ENCODE peak calls at places on chromosomes 12 and 14, in five cellular contexts. One of them, this sample, is unnamed.

GRCh38 chr14:30550335-30550734 is 8.6 kb upstream of the G2E3 start:
- DNase-seq in astrocyte of the spinal cord: peak; percentile 57
- DNase-seq in ascending aorta: no peak
- DNase-seq in WTC11: no peak
- DNase-seq in esophagus squamous epithelium: no peak
- DNase-seq in this sample: no peak

GRCh38 chr12:3698218-3698974 is 54.5 kb downstream of the CRACR2A start:
- DNase-seq in WTC11: no peak
- DNase-seq in esophagus squamous epithelium: no peak
- DNase-seq in astrocyte of the spinal cord: peak; percentile 92
- DNase-seq in ascending aorta: no peak
- DNase-seq in this sample: no peak

GRCh38 chr12:13100882-13101769 is 2.3 kb downstream of the GSG1 start:
- DNase-seq in WTC11: peak; percentile 87
- DNase-seq in esophagus squamous epithelium: peak; percentile 57
- DNase-seq in astrocyte of the spinal cord: peak; percentile 94
- DNase-seq in ascending aorta: peak; percentile 90
- DNase-seq in this sample: no peak

GRCh38 chr12:55755246-55755645 is 12.3 kb downstream of the GDF11 start:
- DNase-seq in ascending aorta: no peak
- DNase-seq in esophagus squamous epithelium: no peak
- DNase-seq in WTC11: no peak
- DNase-seq in astrocyte of the spinal cord: no peak
- DNase-seq in this sample: no peak

GRCh38 chr12:27821259-27821973 is 41.4 kb upstream of the MANSC4 start:
- DNase-seq in esophagus squamous epithelium: no peak
- DNase-seq in ascending aorta: no peak
- DNase-seq in WTC11: peak; percentile 44
- DNase-seq in astrocyte of the spinal cord: peak; percentile 90
- DNase-seq in this sample: peak; percentile 42

GRCh38 chr12:91874086-91874865 is 271.4 kb downstream of the BTG1 start:
- DNase-seq in esophagus squamous epithelium: no peak
- DNase-seq in ascending aorta: no peak
- DNase-seq in WTC11: no peak
- DNase-seq in astrocyte of the spinal cord: no peak
- DNase-seq in this sample: no peak

GRCh38 chr12:104605685-104606084 is 148.9 kb downstream of the CHST11 start:
- DNase-seq in esophagus squamous epithelium: no peak
- DNase-seq in astrocyte of the spinal cord: no peak
- DNase-seq in ascending aorta: peak; percentile 64
- DNase-seq in WTC11: peak; percentile 17
- DNase-seq in this sample: no peak

GRCh38 chr12:100247765-100248164 is 19.1 kb downstream of the DEPDC4 start:
- DNase-seq in ascending aorta: no peak
- DNase-seq in WTC11: no peak
- DNase-seq in astrocyte of the spinal cord: no peak
- DNase-seq in esophagus squamous epithelium: no peak
- DNase-seq in this sample: no peak

GRCh38 chr12:104279164-104279563 is 24.4 kb upstream of the EID3 start:
- DNase-seq in esophagus squamous epithelium: no peak
- DNase-seq in WTC11: no peak
- DNase-seq in astrocyte of the spinal cord: no peak
- DNase-seq in ascending aorta: no peak
- DNase-seq in this sample: no peak

GRCh38 chr12:9798008-9798619 is 29.2 kb upstream of the KLRF1 start:
- DNase-seq in ascending aorta: no peak
- DNase-seq in esophagus squamous epithelium: peak; percentile 5
- DNase-seq in WTC11: peak; percentile 63
- DNase-seq in astrocyte of the spinal cord: peak; percentile 60
- DNase-seq in this sample: peak; percentile 51

GRCh38 chr14:69350892-69351291 is 47.2 kb downstream of the ERH start:
- DNase-seq in WTC11: no peak
- DNase-seq in astrocyte of the spinal cord: no peak
- DNase-seq in ascending aorta: no peak
- DNase-seq in esophagus squamous epithelium: no peak
- DNase-seq in this sample: no peak

GRCh38 chr12:120515496-120515895 is 13.5 kb downstream of the COQ5 start:
- DNase-seq in esophagus squamous epithelium: no peak
- DNase-seq in WTC11: no peak
- DNase-seq in ascending aorta: no peak
- DNase-seq in astrocyte of the spinal cord: no peak
- DNase-seq in this sample: no peak

DNA sequence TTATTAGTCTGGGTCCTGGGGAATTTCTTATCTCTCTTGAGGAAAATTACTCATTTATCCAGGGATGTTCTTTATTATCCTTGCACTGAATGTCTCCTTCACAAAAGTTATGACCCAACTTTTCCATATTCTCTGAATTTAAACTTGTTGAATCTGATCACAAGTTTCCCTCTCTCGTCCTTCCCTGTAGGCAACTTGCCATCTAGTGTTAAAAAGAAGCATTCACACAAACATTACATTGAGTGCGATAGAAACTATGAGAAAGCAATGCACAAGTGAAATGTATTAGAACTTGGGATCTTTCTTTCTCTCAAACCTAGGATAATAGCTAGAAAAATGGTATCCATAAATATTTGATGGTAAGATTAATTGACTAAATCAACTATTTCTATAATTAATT is 608.4 kb downstream of the FSCB start:
- DNase-seq in astrocyte of the spinal cord: no peak
- DNase-seq in WTC11: no peak
- DNase-seq in ascending aorta: no peak
- DNase-seq in esophagus squamous epithelium: no peak
- DNase-seq in this sample: no peak
- TF ChIP-seq CTCF in astrocyte of the spinal cord: no peak
- TF ChIP-seq CTCF in WTC11: no peak
- TF ChIP-seq CTCF in ascending aorta: no peak
- TF ChIP-seq CTCF in esophagus squamous epithelium: no peak
- TF ChIP-seq CTCF in this sample: no peak

GRCh38 chr12:114917307-114917706 is 233.3 kb upstream of the TBX3 start:
- DNase-seq in astrocyte of the spinal cord: no peak
- DNase-seq in ascending aorta: no peak
- DNase-seq in WTC11: no peak
- DNase-seq in esophagus squamous epithelium: no peak
- DNase-seq in this sample: no peak
- TF ChIP-seq CTCF in astrocyte of the spinal cord: no peak
- TF ChIP-seq CTCF in ascending aorta: no peak
- TF ChIP-seq CTCF in WTC11: no peak
- TF ChIP-seq CTCF in esophagus squamous epithelium: no peak
- TF ChIP-seq CTCF in this sample: no peak

GRCh38 chr14:73736842-73737241 is 22.7 kb upstream of the PNMA1 start:
- DNase-seq in ascending aorta: no peak
- DNase-seq in WTC11: no peak
- DNase-seq in esophagus squamous epithelium: no peak
- DNase-seq in astrocyte of the spinal cord: no peak
- DNase-seq in this sample: no peak
- TF ChIP-seq CTCF in ascending aorta: no peak
- TF ChIP-seq CTCF in WTC11: no peak
- TF ChIP-seq CTCF in esophagus squamous epithelium: no peak
- TF ChIP-seq CTCF in astrocyte of the spinal cord: no peak
- TF ChIP-seq CTCF in this sample: no peak

GRCh38 chr12:132489602-132490239 is at the start of gene FBRSL1:
- DNase-seq in astrocyte of the spinal cord: peak; percentile 77
- DNase-seq in WTC11: peak; percentile 92
- DNase-seq in esophagus squamous epithelium: peak; percentile 94
- DNase-seq in ascending aorta: peak; percentile 47
- DNase-seq in this sample: no peak
- TF ChIP-seq CTCF in astrocyte of the spinal cord: no peak
- TF ChIP-seq CTCF in WTC11: no peak
- TF ChIP-seq CTCF in esophagus squamous epithelium: no peak
- TF ChIP-seq CTCF in ascending aorta: no peak
- TF ChIP-seq CTCF in this sample: no peak

GRCh38 chr12:124568431-124569374 is 1.3 kb upstream of the NCOR2 start:
- DNase-seq in esophagus squamous epithelium: no peak
- DNase-seq in WTC11: peak; percentile 44
- DNase-seq in astrocyte of the spinal cord: peak; percentile 98
- DNase-seq in ascending aorta: peak; percentile 39
- DNase-seq in this sample: no peak
- TF ChIP-seq CTCF in esophagus squamous epithelium: no peak
- TF ChIP-seq CTCF in WTC11: no peak
- TF ChIP-seq CTCF in astrocyte of the spinal cord: peak; percentile 68
- TF ChIP-seq CTCF in ascending aorta: peak; percentile 73
- TF ChIP-seq CTCF in this sample: peak; percentile 48

DNA sequence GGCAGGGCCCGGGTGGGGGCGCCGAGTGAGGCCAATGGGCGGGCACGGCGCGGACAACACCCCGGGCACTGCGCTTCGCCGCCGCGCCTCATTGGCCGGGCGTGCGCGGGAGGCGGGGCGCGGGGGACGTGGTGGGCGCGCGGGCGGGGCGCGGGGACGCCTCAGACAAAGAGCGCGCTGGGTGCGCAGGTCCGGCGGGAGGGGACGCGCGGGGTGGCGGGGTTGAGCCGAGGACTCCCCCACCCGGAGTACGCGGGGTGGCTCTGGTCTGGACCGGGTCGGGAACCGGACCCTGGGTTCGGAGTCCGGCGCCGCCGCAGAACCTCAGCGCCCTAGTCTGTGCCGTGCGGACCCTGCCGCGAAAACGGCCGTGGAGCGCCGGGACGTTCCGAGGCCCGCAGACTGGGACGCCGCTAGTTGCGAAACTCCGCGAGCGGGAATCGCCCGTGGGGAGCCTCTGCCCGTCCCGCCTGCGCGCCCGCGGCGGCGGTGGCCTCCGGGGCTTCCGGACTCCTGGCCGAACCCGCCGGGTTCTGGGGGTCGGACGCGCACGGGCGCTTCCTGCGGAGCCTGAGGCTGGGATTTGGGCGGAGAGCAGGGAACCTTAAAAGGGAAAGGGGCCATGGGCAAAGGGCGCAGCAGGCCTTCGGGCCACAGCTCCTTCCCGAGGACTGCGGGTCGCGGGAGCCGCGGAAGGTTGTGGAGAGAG is 416 bp upstream of the SLC25A29 start:
- DNase-seq in astrocyte of the spinal cord: peak; percentile 78
- DNase-seq in WTC11: peak; percentile 47
- DNase-seq in esophagus squamous epithelium: peak; percentile 36
- DNase-seq in ascending aorta: peak; percentile 54
- DNase-seq in this sample: no peak
- TF ChIP-seq CTCF in astrocyte of the spinal cord: no peak
- TF ChIP-seq CTCF in WTC11: no peak
- TF ChIP-seq CTCF in esophagus squamous epithelium: no peak
- TF ChIP-seq CTCF in ascending aorta: no peak
- TF ChIP-seq CTCF in this sample: no peak